ENCODE peak calls at places on chromosomes 4 and X, in seven cellular contexts. C is left lung; F is activated naive CD4-positive, alpha-beta T cell treated with anti-CD3 and anti-CD28 coated beads for 36 hours; A is stimulated activated CD8-positive, alpha-beta memory T cell treated with anti-CD3 and anti-CD28 coated beads, Interleukin-7, amount 100 ng/mL, for 1 hour; B is astrocyte of the spinal cord; J is Ammon's horn; I is left cardiac atrium. X is an unnamed sample.

GRCh38 chr4:134777626-134778025 is 576.0 kb upstream of the PABPC4L start:
- DNase-seq in F (no peak), C (no peak), B (peak; percentile 5), J (no peak), A (no peak), I (no peak), X (no peak)

GRCh38 chr4:145436114-145436513 is 45.5 kb upstream of the SMAD1 start:
- DNase-seq in F (no peak), I (no peak), B (no peak), A (no peak), J (no peak), C (no peak), X (no peak)

GRCh38 chrX:128800138-128800537 is 723.2 kb downstream of the SMARCA1 start:
- DNase-seq in J (no peak), A (no peak), I (no peak), F (no peak), B (no peak), C (no peak), X (no peak)

GRCh38 chr4:180099962-180100361 is 2143.2 kb upstream of the TENM3 start:
- DNase-seq in F (no peak), B (no peak), A (no peak), C (no peak), I (no peak), J (no peak), X (no peak)

GRCh38 chrX:40145670-40146470 is 48.1 kb upstream of the BCOR start:
- DNase-seq in C (no peak), J (no peak), A (no peak), I (no peak), F (no peak), B (no peak), X (no peak)

GRCh38 chr4:86630629-86631028 is 36.5 kb downstream of the PTPN13 start:
- DNase-seq in J (no peak), F (no peak), C (no peak), B (no peak), I (no peak), A (no peak), X (no peak)

GRCh38 chrX:68894513-68895338 is 65.9 kb downstream of the EFNB1 start:
- DNase-seq in J (peak; percentile 77), C (peak; percentile 83), A (no peak), B (peak; percentile 32), I (peak; percentile 73), F (peak; percentile 37), X (peak; percentile 62)

GRCh38 chrX:46912098-46912672 is at the start of gene JADE3:
- DNase-seq in I (peak; percentile 81), J (peak; percentile 72), A (no peak), B (peak; percentile 67), C (peak; percentile 91), F (peak; percentile 23), X (peak; percentile 80)

GRCh38 chr4:23241408-23241807 is 548.7 kb downstream of the GBA3 start:
- DNase-seq in C (no peak), A (no peak), J (no peak), I (no peak), B (no peak), F (no peak), X (no peak)

GRCh38 chrX:137743414-137743813 is 177.5 kb downstream of the ZIC3 start:
- DNase-seq in J (no peak), I (no peak), A (no peak), C (no peak), B (no peak), F (no peak), X (no peak)

GRCh38 chr4:101103381-101104142 is 243.8 kb downstream of the PPP3CA start:
- DNase-seq in A (no peak), F (no peak), J (peak; percentile 66), I (no peak), B (peak; percentile 26), C (no peak), X (no peak)

GRCh38 chr4:108483077-108483476 is 137.3 kb upstream of the RPL34 start:
- DNase-seq in A (no peak), C (no peak), B (peak; percentile 37), J (no peak), I (no peak), F (peak; percentile 60), X (no peak)

GRCh38 chr4:66565796-66566195 is 895.5 kb upstream of the EPHA5 start:
- DNase-seq in C (no peak), I (no peak), B (no peak), A (no peak), F (no peak), J (no peak), X (no peak)

GRCh38 chr4:3074846-3075651 is 568 bp downstream of the HTT start:
- DNase-seq in B (peak; percentile 71), I (peak; percentile 62), F (peak; percentile 62), J (peak; percentile 57), A (no peak), C (peak; percentile 87), X (peak; percentile 40)

GRCh38 chr4:77586953-77587383 is 18.7 kb upstream of the CXCL13 start:
- DNase-seq in C (no peak), J (peak; percentile 4), F (peak; percentile 87), A (peak; percentile 4), I (no peak), B (no peak), X (no peak)

GRCh38 chr4:76558391-76559235 is 123.6 kb downstream of the SHROOM3 start:
- DNase-seq in I (no peak), F (no peak), A (no peak), B (no peak), J (no peak), C (no peak), X (no peak)

GRCh38 chr4:3689576-3690551 is 76.3 kb upstream of the ADRA2C start:
- DNase-seq in I (no peak), J (no peak), C (peak; percentile 73), F (no peak), B (no peak), A (no peak), X (no peak)

GRCh38 chr4:109294468-109295020 is 7.9 kb downstream of the COL25A1 start:
- DNase-seq in J (no peak), B (peak; percentile 52), A (no peak), I (no peak), C (no peak), F (no peak), X (no peak)

GRCh38 chr4:151227731-151228130 is 49.2 kb upstream of the PRSS48 start:
- DNase-seq in F (no peak), A (no peak), C (no peak), I (peak; percentile 65), J (peak; percentile 84), B (peak; percentile 86), X (peak; percentile 58)

GRCh38 chr4:56803473-56803872 is 18.0 kb downstream of the SPINK2 start:
- DNase-seq in B (peak; percentile 37), C (no peak), I (no peak), F (no peak), A (no peak), J (peak; percentile 33), X (no peak)

GRCh38 chr4:83328486-83328885 is 6.2 kb downstream of the HPSE start:
- DNase-seq in C (no peak), I (no peak), J (no peak), A (no peak), F (no peak), B (no peak), X (no peak)

X was measured in left ventricle myocardium inferior.